ENCODE peak calls at places on chromosomes 3 and 15, in eight cellular contexts. A is stomach; K is ascending aorta; Q is left lung; U is activated CD8-positive, alpha-beta T cell treated with anti-CD3 and anti-CD28 coated beads for 36 hours; J is type B pancreatic cell; O is kidney; M is upper lobe of left lung. E is an unnamed sample.

GRCh38 chr3:49112262-49112661 is 7.7 kb upstream of the QARS1 start:
- DNase-seq in A (no peak), K (no peak), Q (no peak), U (no peak), J (no peak), O (no peak), M (no peak), E (no peak)

GRCh38 chr15:34987982-34988873 is at the start of gene ZNF770:
- DNase-seq in A (peak; percentile 83), K (peak; percentile 86), Q (peak; percentile 93), U (peak; percentile 79), J (peak; percentile 89), O (peak; percentile 94), M (peak; percentile 77), E (peak; percentile 33)

GRCh38 chr3:64530434-64531049 is 157.3 kb downstream of the ADAMTS9 start:
- DNase-seq in A (peak; percentile 67), K (peak; percentile 88), Q (no peak), U (peak; percentile 51), J (no peak), O (no peak), M (peak; percentile 26), E (peak; percentile 33)

GRCh38 chr3:109098245-109098644 is 19.7 kb downstream of the MORC1 start:
- DNase-seq in A (no peak), K (no peak), Q (no peak), U (peak; percentile 6), J (no peak), O (no peak), M (no peak), E (no peak)

GRCh38 chr15:53446376-53446775 is 313.1 kb downstream of the WDR72 start:
- DNase-seq in A (peak; percentile 34), K (no peak), Q (no peak), U (no peak), J (no peak), O (no peak), M (no peak), E (no peak)

GRCh38 chr3:134836921-134837320 is 41.9 kb downstream of the EPHB1 start:
- DNase-seq in A (no peak), K (no peak), Q (no peak), U (no peak), J (no peak), O (no peak), M (no peak), E (no peak)

GRCh38 chr3:128497305-128498126 is 4.5 kb upstream of the GATA2 start:
- DNase-seq in A (peak; percentile 75), K (peak; percentile 65), Q (peak; percentile 89), U (peak; percentile 81), J (peak; percentile 90), O (peak; percentile 87), M (peak; percentile 59), E (no peak)

GRCh38 chr3:120113128-120114116 is 19.2 kb upstream of the GSK3B start:
- DNase-seq in A (peak; percentile 54), K (no peak), Q (no peak), U (no peak), J (no peak), O (no peak), M (peak; percentile 73), E (no peak)

GRCh38 chr3:172094621-172095557 is 55.5 kb downstream of the FNDC3B start:
- DNase-seq in A (no peak), K (no peak), Q (no peak), U (peak; percentile 55), J (no peak), O (no peak), M (no peak), E (no peak)

GRCh38 chr15:51736646-51737537 is 563 bp downstream of the LYSMD2 start:
- DNase-seq in A (peak; percentile 53), K (peak; percentile 70), Q (peak; percentile 87), U (peak; percentile 68), J (no peak), O (peak; percentile 80), M (peak; percentile 46), E (no peak)

GRCh38 chr3:17384567-17385296 is 357.7 kb downstream of the TBC1D5 start:
- DNase-seq in A (no peak), K (no peak), Q (no peak), U (no peak), J (no peak), O (no peak), M (no peak), E (no peak)

GRCh38 chr15:52511084-52511483 is 17.6 kb downstream of the MYO5A start:
- DNase-seq in A (no peak), K (no peak), Q (no peak), U (no peak), J (no peak), O (no peak), M (no peak), E (no peak)

GRCh38 chr15:81939604-81940440 is 106.0 kb downstream of the MEX3B start:
- DNase-seq in A (no peak), K (no peak), Q (no peak), U (peak; percentile 45), J (no peak), O (no peak), M (no peak), E (peak; percentile 11)

GRCh38 chr15:55897560-55898336 is 95.7 kb downstream of the NEDD4 start:
- DNase-seq in A (peak; percentile 51), K (peak; percentile 73), Q (no peak), U (peak; percentile 6), J (no peak), O (no peak), M (peak; percentile 33), E (no peak)

GRCh38 chr3:72187131-72187530 is 402.2 kb upstream of the PROK2 start:
- DNase-seq in A (no peak), K (no peak), Q (no peak), U (no peak), J (no peak), O (no peak), M (no peak), E (no peak)
- TF ChIP-seq CTCF in A (no peak), K (no peak), Q (no peak), U (peak; percentile 15), J (no peak), O (no peak), M (no peak), E (no peak)

DNA sequence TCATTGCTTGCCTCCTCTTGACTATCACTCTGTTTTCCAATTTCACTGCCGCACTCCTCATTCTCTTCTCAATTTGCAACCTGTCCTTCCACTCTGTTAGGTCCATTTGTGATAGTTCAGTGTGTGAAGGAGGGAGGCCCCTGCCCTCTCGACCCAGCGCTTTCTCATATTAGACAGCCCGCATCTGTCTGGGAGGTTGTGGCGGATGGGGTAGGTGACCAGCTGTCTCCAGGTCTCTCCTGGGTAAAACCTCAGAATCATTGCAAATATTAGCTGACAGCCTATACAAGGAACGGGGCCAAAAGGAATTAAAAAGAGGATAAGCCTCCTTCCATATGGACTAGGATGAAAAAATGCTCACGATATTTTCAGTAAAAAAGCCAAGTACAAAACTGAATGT is 358.3 kb downstream of the SHQ1 start:
- DNase-seq in A (no peak), K (no peak), Q (no peak), U (no peak), J (no peak), O (no peak), M (no peak), E (no peak)
- TF ChIP-seq CTCF in A (no peak), K (no peak), Q (no peak), U (no peak), J (no peak), O (no peak), M (no peak), E (no peak)

GRCh38 chr3:36741285-36741684 is 23.1 kb downstream of the DCLK3 start:
- DNase-seq in A (no peak), K (no peak), Q (no peak), U (no peak), J (no peak), O (no peak), M (no peak), E (no peak)
- TF ChIP-seq CTCF in A (no peak), K (no peak), Q (no peak), U (no peak), J (peak; percentile 43), O (no peak), M (no peak), E (no peak)

DNA sequence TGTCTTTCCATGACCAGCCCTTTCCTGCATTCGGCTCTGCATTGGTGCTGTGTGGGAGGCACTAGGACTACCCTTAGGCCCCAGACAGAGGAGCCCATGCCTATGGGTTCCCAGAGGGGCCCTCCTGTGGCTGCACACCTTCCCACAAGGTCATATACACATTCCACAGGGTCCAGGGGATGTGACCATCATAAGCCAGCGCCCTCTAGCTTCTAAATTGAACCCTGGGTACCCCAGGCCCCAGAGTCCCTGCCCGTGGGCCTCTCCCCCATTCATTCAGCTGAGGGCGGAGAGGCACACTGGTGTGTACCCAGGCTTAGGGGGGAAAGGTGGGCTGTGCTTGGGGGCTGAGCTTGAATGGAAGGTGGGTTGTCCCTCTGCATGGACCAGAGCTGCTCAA is 10.2 kb upstream of the SLC6A6 start:
- DNase-seq in A (no peak), K (no peak), Q (no peak), U (no peak), J (no peak), O (no peak), M (no peak), E (no peak)
- TF ChIP-seq CTCF in A (no peak), K (no peak), Q (no peak), U (no peak), J (no peak), O (no peak), M (no peak), E (no peak)

GRCh38 chr15:27121672-27122071 is 150.7 kb downstream of the GABRG3 start:
- DNase-seq in A (no peak), K (no peak), Q (no peak), U (no peak), J (no peak), O (no peak), M (no peak), E (no peak)
- TF ChIP-seq CTCF in A (no peak), K (no peak), Q (no peak), U (no peak), J (no peak), O (no peak), M (no peak), E (no peak)

GRCh38 chr15:88805031-88805780 is 2.0 kb downstream of the ACAN start:
- DNase-seq in A (no peak), K (no peak), Q (no peak), U (peak; percentile 40), J (no peak), O (no peak), M (no peak), E (no peak)

GRCh38 chr15:88803920-88804247 is 648 bp downstream of the ACAN start:
- DNase-seq in A (no peak), K (no peak), Q (no peak), U (no peak), J (no peak), O (no peak), M (no peak), E (no peak)

GRCh38 chr15:88802991-88803240 is 320 bp upstream of the ACAN start:
- DNase-seq in A (no peak), K (no peak), Q (no peak), U (no peak), J (no peak), O (no peak), M (no peak), E (no peak)

GRCh38 chr15:88803241-88803919 is at the start of gene ACAN:
- DNase-seq in A (no peak), K (peak; percentile 65), Q (peak; percentile 68), U (no peak), J (no peak), O (no peak), M (no peak), E (no peak)

DNA sequence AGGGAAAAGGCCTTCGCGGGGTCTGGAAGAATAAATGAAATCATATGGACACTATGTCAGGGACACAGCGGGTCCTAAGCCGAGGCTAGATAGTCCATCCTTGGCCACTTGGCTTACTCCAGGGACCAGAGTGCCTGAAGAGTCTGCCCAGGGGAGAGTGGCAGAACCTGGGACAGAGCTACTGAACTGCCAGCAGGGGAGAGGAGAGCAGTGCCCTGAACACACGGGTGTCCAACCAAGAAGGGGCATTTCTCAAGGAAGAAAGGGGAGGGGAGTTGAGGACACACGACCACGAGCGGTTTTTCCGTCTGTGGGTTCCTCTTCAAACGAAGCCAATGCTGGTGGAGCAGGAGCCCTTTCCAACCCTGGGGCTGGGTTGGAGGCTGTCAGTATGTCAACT is 1.0 kb downstream of the ACAN start:
- DNase-seq in A (no peak), K (no peak), Q (no peak), U (no peak), J (no peak), O (no peak), M (no peak), E (no peak)
- TF ChIP-seq CTCF in A (no peak), K (peak; percentile 4), Q (no peak), U (no peak), J (no peak), O (no peak), M (no peak), E (no peak)